ENCODE peak calls at places on chromosomes 4 and X, in four cellular contexts. S is breast epithelium, R is stomach, U is tibial nerve. W is an unnamed sample. For H3K4me1, the result is how much of the 10 kb centered on the place peaks cover.

GRCh38 chrX:123764967-123765871 is 32.4 kb upstream of the THOC2 start:
- DNase-seq in S (peak), R (peak), U (peak), W (peak)

GRCh38 chr4:39548425-39549067 is 21.3 kb upstream of the UGDH start:
- DNase-seq in S (no peak), R (no peak), U (no peak), W (no peak)

GRCh38 chr4:87622303-87622702 is 14.0 kb downstream of the DSPP start:
- DNase-seq in S (no peak), R (no peak), U (no peak), W (no peak)

GRCh38 chrX:155009994-155010472 is 12.5 kb downstream of the F8 start:
- DNase-seq in S (no peak), R (no peak), U (no peak), W (peak)

GRCh38 chrX:154735695-154736393 is 15.0 kb downstream of the GAB3 start:
- DNase-seq in S (no peak), R (no peak), U (no peak), W (peak)

GRCh38 chr4:23851455-23851854 is 38.4 kb downstream of the PPARGC1A start:
- DNase-seq in S (no peak), R (no peak), U (no peak), W (no peak)

GRCh38 chr4:128979934-128980333 is 113.4 kb downstream of the SCLT1 start:
- DNase-seq in S (no peak), R (no peak), U (no peak), W (no peak)

GRCh38 chrX:117743469-117744251 is 372.9 kb downstream of the KLHL13 start:
- DNase-seq in S (no peak), R (no peak), U (no peak), W (no peak)

GRCh38 chr4:152997235-152997735 is 61.2 kb downstream of the FHDC1 start:
- DNase-seq in S (no peak), R (no peak), U (no peak), W (no peak)

GRCh38 chr4:179040259-179040658 is 1598.0 kb upstream of the AGA start:
- DNase-seq in S (no peak), R (no peak), U (no peak), W (no peak)

GRCh38 chrX:84153538-84153937 is 34.5 kb downstream of the RPS6KA6 start:
- DNase-seq in S (no peak), R (no peak), U (no peak), W (no peak)

GRCh38 chr4:134337584-134337983 is 136.0 kb upstream of the PABPC4L start:
- DNase-seq in S (no peak), R (no peak), U (no peak), W (no peak)

GRCh38 chr4:145763399-145763798 is 83.5 kb downstream of the C4orf51 start:
- DNase-seq in S (no peak), R (no peak), U (no peak), W (no peak)

GRCh38 chr4:15653864-15654391 is 1.2 kb downstream of the FBXL5 start:
- DNase-seq in S (no peak), R (no peak), U (no peak), W (no peak)

GRCh38 chr4:69910016-69910782 is 20.7 kb upstream of the CSN1S1 start:
- DNase-seq in S (no peak), R (no peak), U (no peak), W (no peak)

GRCh38 chrX:5242091-5242790 is 986.4 kb downstream of the NLGN4X start:
- DNase-seq in S (no peak), R (no peak), U (no peak), W (no peak)

GRCh38 chr4:189124149-189124758 is 816.4 kb upstream of the FRG1 start:
- DNase-seq in S (no peak), R (peak), U (no peak), W (no peak)

GRCh38 chrX:3262906-3263305 is 83.5 kb downstream of the MXRA5 start:
- DNase-seq in S (no peak), R (no peak), U (no peak), W (no peak)

GRCh38 chr4:48147621-48148020 is 13.6 kb upstream of the TXK start:
- DNase-seq in S (no peak), R (no peak), U (no peak), W (no peak)

GRCh38 chr4:180028682-180029081 is 2214.5 kb upstream of the TENM3 start:
- DNase-seq in S (no peak), R (no peak), U (no peak), W (no peak)

GRCh38 chr4:94603170-94603747 is 151.5 kb downstream of the PDLIM5 start:
- DNase-seq in S (no peak), R (no peak), U (no peak), W (peak)

GRCh38 chr4:39802005-39802404 is 104.1 kb downstream of the UBE2K start:
- DNase-seq in S (no peak), R (no peak), U (no peak), W (no peak)

GRCh38 chrX:150902434-150903109 is 4.1 kb upstream of the CD99L2 start:
- DNase-seq in S (no peak), R (no peak), U (no peak), W (no peak)

GRCh38 chr4:53863163-53863562 is 201.2 kb downstream of the CHIC2 start:
- DNase-seq in S (no peak), R (no peak), U (peak), W (peak)

GRCh38 chr4:34220601-34221000 is 2023.7 kb downstream of the ARAP2 start:
- DNase-seq in S (no peak), R (no peak), U (no peak), W (no peak)

GRCh38 chr4:2817701-2818350 is 24.9 kb downstream of the SH3BP2 start:
- DNase-seq in S (no peak), R (no peak), U (no peak), W (no peak)

DNA sequence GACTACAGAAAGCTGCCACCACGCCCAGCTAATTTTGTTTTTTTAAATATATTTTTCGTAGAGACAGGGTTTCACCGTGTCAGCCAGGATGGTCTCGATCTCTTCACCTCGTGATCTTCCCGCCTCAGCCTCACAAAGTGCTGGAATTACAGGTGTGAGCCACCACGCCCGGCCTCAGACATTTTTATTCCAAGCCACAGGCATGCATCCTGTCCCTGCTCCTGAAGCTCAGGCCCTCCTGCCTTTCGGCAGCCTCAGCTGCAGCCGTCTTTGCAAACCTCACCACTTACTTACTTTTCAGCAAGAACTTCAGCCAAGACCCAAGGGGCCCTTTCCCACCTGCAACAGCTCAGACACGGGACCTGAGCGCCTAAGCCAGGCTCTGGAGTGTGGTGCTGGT is 26.0 kb downstream of the FAM53A start:
- DNase-seq in S (no peak), R (no peak), U (no peak), W (no peak)
- TF ChIP-seq CTCF in S (no peak), R (no peak), U (no peak), W (no peak)

GRCh38 chrX:12958461-12958860 is 16.4 kb upstream of the TMSB4X start:
- DNase-seq in S (no peak), R (no peak), U (no peak), W (no peak)
- H3K4me1 ChIP-seq in S (under half), R (under half), U (under half), W (under half)

DNA sequence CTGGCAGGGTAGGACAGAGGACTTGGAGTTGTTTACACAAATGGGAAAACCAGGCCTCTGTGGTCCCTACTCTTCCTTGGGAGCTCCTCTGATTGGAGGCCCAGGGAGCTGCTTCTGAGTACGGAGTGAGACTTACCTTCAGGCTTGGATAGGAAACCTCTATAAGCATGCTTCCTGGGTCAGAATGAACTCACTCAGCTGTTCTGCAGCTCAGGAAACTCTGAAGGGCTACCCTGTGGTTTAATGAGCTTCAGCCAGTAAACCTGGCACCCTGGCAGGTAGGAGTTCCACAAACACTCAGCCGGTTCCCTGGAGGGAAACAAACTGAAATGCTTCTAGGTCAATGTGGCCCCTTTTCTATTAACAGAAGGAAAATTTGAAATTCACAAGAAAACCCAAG is 51.0 kb upstream of the TFDP3 start:
- DNase-seq in S (no peak), R (no peak), U (no peak), W (no peak)
- TF ChIP-seq POLR2A in S (no peak), R (no peak), U (no peak), W (no peak)

DNA sequence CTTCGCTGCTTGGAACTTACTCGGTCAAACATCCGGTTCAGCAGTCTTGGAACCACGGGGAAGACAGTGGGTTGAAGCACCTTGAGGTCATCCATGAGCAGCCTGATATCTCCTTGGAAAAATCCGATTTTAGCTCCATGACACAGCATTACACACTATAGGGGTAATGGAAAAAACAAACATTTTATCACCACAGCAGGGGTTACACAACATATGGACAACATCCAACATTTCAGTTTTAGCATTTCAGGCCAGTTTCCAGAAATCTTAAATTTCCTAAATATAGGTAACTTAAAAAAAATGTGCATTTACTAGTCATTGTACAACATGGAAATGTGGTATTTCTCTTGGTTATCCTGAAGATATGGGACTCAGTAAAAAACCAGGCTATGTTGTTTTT is 34.4 kb upstream of the CENPU start:
- DNase-seq in S (no peak), R (no peak), U (no peak), W (no peak)
- TF ChIP-seq CTCF in S (no peak), R (no peak), U (no peak), W (no peak)

GRCh38 chr4:119116021-119116420 is 19.6 kb upstream of the MYOZ2 start:
- DNase-seq in S (no peak), R (no peak), U (no peak), W (no peak)
- H3K4me1 ChIP-seq in S (under half), R (under half), U (under half), W (under half)

DNA sequence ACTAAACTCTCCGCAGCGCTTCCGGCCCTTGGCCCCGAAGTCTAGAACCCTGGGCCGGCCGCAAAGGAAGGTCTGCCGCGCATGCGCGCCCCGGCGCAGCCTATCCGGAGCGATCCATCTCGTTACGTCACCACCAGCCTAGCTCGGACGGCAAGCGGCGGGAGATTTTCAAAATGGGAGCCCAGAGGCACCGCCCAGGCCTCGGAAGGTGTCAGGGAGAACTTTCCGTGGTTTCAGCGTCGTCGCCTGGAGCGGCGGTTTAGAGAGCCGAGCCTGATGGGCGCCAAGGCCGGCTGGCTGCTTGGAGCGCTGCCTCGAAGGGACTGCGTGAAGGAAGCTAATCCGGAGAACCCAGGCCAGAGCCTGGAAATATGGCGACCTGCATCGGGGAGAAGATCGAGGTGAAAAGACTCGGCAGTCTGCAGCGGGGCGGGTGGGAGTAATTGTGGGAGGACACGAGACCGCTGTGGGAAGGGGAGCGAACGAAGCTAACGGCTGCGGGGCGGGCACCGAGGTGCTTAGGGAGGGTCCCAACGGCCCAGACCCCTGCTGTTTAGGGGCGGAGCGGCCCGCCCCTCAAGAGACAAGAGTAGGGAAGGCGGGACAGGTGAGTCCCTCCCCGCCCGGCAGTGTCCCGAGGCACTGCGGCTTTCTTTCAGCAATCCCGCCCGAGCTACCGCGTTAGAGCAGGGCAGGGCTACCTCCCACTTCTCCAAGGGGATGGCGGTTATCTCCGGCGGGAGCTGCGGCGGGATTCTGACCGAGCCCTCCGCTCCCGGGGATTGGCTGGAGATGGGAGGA is at the start of gene PLK4:
- DNase-seq in S (peak), R (peak), U (peak), W (peak)
- TF ChIP-seq POLR2A in S (peak), R (no peak), U (no peak), W (peak)

DNA sequence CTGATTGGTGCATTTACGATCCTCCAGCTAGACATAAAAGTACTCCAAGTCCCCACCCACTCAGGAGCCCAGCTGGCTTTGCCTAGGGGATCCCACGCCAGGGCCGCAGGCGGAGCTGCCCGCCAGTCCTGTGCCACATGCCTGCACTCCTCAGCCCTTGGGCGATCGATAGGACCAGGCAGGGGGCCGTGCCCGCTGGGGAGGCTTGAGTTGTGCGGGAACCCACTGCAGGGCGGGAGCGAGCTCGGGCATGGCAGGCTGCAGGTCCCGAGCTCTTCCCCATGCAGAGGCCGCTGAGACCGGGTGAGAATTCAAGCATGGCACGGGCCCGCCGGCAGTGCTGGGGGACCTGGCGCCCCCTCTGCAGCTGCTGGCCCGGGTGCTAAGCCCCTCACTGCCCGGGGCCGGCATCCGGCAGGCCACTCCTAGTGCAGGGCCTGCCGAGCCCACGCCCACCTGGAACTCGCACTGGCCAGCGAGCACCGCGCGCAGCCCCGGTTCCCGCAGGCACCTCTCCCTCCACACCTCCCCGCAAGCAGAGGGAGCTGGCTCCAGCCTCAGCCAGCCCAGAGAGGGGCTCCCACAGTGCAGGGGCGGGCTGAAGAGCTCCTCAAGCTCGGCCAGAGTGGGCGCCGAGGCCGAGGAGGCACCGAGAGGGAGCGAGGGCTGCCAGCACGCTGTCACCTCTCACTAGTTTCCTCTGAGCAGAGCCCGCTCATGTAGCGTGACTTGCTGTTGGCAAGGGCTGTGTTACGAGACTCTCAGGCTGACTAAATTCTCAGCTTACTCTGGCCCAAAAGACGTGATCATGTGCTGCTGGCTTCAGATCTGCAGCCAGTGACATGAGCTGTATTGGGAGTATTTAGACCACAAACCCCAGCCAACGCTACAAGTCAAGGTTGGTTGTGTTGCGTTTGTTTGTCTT is 87.5 kb downstream of the TRAPPC11 start:
- DNase-seq in S (no peak), R (no peak), U (no peak), W (no peak)
- TF ChIP-seq CTCF in S (no peak), R (no peak), U (no peak), W (no peak)

DNA sequence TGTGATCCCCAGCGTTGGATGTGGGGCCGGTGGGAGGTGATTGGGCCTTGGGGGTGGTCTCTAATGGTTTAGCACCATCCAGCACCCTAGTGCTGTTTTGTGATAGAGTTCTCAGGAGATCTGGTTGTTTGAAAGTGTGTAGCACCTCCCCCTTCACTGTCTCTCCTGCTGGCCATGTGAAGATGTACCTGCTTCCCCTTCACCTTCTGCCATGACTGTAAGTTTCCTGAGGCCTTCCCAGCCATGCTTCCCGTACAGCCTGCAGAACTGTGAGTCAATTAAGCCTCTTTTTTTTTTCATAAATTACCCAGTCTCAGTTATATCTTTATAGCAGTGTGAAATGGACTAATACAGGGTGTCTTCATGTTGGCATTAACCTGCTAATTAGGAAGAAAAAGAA is 19.3 kb upstream of the TBC1D14 start:
- DNase-seq in S (no peak), R (no peak), U (no peak), W (no peak)
- H3K4me1 ChIP-seq in S (under half), R (under half), U (under half), W (under half)

DNA sequence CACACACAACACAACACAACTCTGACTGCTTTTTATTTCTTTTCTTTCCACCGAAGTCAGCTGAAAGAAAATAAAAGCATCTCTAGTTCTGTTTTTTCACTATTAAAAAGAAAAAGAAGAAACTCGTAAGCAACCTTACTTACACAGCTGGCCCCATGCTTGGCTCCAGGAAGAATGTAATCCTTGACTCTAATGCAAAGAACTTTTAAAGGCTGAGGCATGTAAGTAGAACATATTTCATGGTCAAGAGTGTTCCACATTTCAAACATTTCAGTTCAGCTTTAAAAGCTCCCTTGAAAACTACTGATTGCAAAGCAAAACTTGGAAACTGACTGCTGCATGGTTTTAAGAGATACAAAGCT is 648 bp downstream of the GASK1B start:
- DNase-seq in S (no peak), R (no peak), U (no peak), W (no peak)
- TF ChIP-seq POLR2A in S (no peak), R (no peak), U (no peak), W (no peak)

W was measured in uterus.